ENCODE peak calls at places on chromosomes 3 and 15, in six cellular contexts. I is ELR, E is caudate nucleus, H is hepatic stellate cell, Q is WTC11, T is cerebellum. R is an unnamed sample.

GRCh38 chr3:52405066-52405465 is 39.8 kb downstream of the SEMA3G start:
- DNase-seq in I (no peak), E (no peak), H (no peak), Q (no peak), T (no peak), R (no peak)

GRCh38 chr3:98482717-98483482 is 14.6 kb upstream of the OR5K2 start:
- DNase-seq in I (peak), E (no peak), H (no peak), Q (no peak), T (no peak), R (no peak)

GRCh38 chr3:9347887-9348286 is 15.0 kb upstream of the THUMPD3 start:
- DNase-seq in I (peak), E (no peak), H (no peak), Q (no peak), T (no peak), R (no peak)

GRCh38 chr3:42732196-42732828 is 29.7 kb upstream of the HHATL start:
- DNase-seq in I (no peak), E (peak), H (no peak), Q (no peak), T (no peak), R (no peak)

GRCh38 chr3:126226376-126226775 is 46.0 kb upstream of the ALDH1L1 start:
- DNase-seq in I (no peak), E (no peak), H (no peak), Q (no peak), T (no peak), R (no peak)

GRCh38 chr3:59818033-59818936 is 768.5 kb upstream of the CFAP20DC start:
- DNase-seq in I (peak), E (no peak), H (peak), Q (no peak), T (peak), R (peak)

GRCh38 chr15:80703965-80704364 is 8.9 kb downstream of the ABHD17C start:
- DNase-seq in I (no peak), E (no peak), H (no peak), Q (no peak), T (no peak), R (no peak)

GRCh38 chr3:173552526-173552925 is 155.0 kb downstream of the NLGN1 start:
- DNase-seq in I (peak), E (no peak), H (no peak), Q (no peak), T (no peak), R (no peak)

GRCh38 chr15:70492240-70493177 is 270.8 kb downstream of the UACA start:
- DNase-seq in I (peak), E (no peak), H (peak), Q (no peak), T (no peak), R (peak)

GRCh38 chr3:159775372-159775961 is 213.2 kb upstream of the IL12A start:
- DNase-seq in I (no peak), E (peak), H (peak), Q (peak), T (no peak), R (peak)

GRCh38 chr3:58568572-58569286 is 8.5 kb downstream of the FAM107A start:
- DNase-seq in I (peak), E (no peak), H (peak), Q (peak), T (peak), R (peak)

GRCh38 chr3:108495717-108496116 is 14.7 kb downstream of the MYH15 start:
- DNase-seq in I (no peak), E (no peak), H (no peak), Q (no peak), T (no peak), R (no peak)

GRCh38 chr3:108603689-108604088 is 14.2 kb downstream of the DZIP3 start:
- DNase-seq in I (peak), E (no peak), H (no peak), Q (no peak), T (no peak), R (no peak)

GRCh38 chr3:14885307-14885706 is 62.1 kb upstream of the NR2C2 start:
- DNase-seq in I (no peak), E (no peak), H (no peak), Q (no peak), T (no peak), R (no peak)

GRCh38 chr15:51634591-51635198 is 12.1 kb upstream of the DMXL2 start:
- DNase-seq in I (no peak), E (no peak), H (no peak), Q (no peak), T (no peak), R (no peak)

GRCh38 chr15:67101981-67102929 is 36.9 kb downstream of the SMAD3 start:
- DNase-seq in I (peak), E (no peak), H (no peak), Q (no peak), T (no peak), R (no peak)

GRCh38 chr15:63299981-63300575 is 22.7 kb downstream of the APH1B start:
- DNase-seq in I (no peak), E (no peak), H (no peak), Q (no peak), T (no peak), R (no peak)

GRCh38 chr3:170809021-170809974 is 60.7 kb downstream of the RPL22L1 start:
- DNase-seq in I (peak), E (no peak), H (peak), Q (peak), T (peak), R (peak)

GRCh38 chr15:87878161-87878560 is 378.4 kb downstream of the NTRK3 start:
- DNase-seq in I (no peak), E (no peak), H (no peak), Q (no peak), T (no peak), R (no peak)

GRCh38 chr3:54213910-54214309 is 91.6 kb downstream of the CACNA2D3 start:
- DNase-seq in I (peak), E (no peak), H (no peak), Q (no peak), T (no peak), R (peak)

GRCh38 chr3:96712792-96713191 is 101.6 kb upstream of the EPHA6 start:
- DNase-seq in I (no peak), E (no peak), H (no peak), Q (no peak), T (no peak), R (no peak)

GRCh38 chr3:31980530-31981205 is 394 bp downstream of the OSBPL10 start:
- DNase-seq in I (peak), E (peak), H (no peak), Q (peak), T (peak), R (peak)

GRCh38 chr3:128170866-128171516 is 17.7 kb downstream of the EEFSEC start:
- DNase-seq in I (peak), E (no peak), H (peak), Q (peak), T (peak), R (peak)

GRCh38 chr15:75544273-75544862 is 34.7 kb downstream of the PTPN9 start:
- DNase-seq in I (no peak), E (no peak), H (no peak), Q (no peak), T (no peak), R (no peak)

GRCh38 chr15:52180196-52180835 is 10.9 kb downstream of the GNB5 start:
- DNase-seq in I (no peak), E (no peak), H (no peak), Q (no peak), T (peak), R (no peak)

GRCh38 chr15:62392411-62392810 is 227.3 kb upstream of the C2CD4B start:
- DNase-seq in I (peak), E (no peak), H (peak), Q (peak), T (no peak), R (no peak)

GRCh38 chr3:155595371-155595770 is 149.5 kb downstream of the PLCH1 start:
- DNase-seq in I (no peak), E (no peak), H (no peak), Q (no peak), T (no peak), R (no peak)

GRCh38 chr3:13850161-13850945 is 29.5 kb downstream of the WNT7A start:
- DNase-seq in I (peak), E (no peak), H (peak), Q (peak), T (no peak), R (peak)

GRCh38 chr3:46395210-46395661 is 11.6 kb downstream of the CCR5AS start:
- DNase-seq in I (peak), E (peak), H (no peak), Q (peak), T (no peak), R (no peak)

GRCh38 chr3:184296616-184297015 is 2.4 kb upstream of the PSMD2 start:
- DNase-seq in I (no peak), E (no peak), H (no peak), Q (no peak), T (no peak), R (no peak)

GRCh38 chr3:28322464-28322863 is 26.1 kb upstream of the ZCWPW2 start:
- DNase-seq in I (peak), E (no peak), H (no peak), Q (no peak), T (no peak), R (no peak)

GRCh38 chr3:177781686-177782161 is 584.4 kb upstream of the TBL1XR1 start:
- DNase-seq in I (no peak), E (peak), H (peak), Q (no peak), T (no peak), R (no peak)

GRCh38 chr3:31314261-31314660 is 218.5 kb upstream of the STT3B start:
- DNase-seq in I (no peak), E (no peak), H (no peak), Q (no peak), T (no peak), R (no peak)

R was measured in HTR-8/SVneo.